ENCODE peak calls at places on chromosomes 1 and 21, in four cellular contexts. K, U, Y and O are unnamed samples.

GRCh38 chr1:3610165-3610822 is 1.0 kb downstream of the MEGF6 start:
- DNase-seq in K (no peak), U (no peak), Y (no peak), O (no peak)

GRCh38 chr1:17875882-17876280 is 120.7 kb downstream of the ACTL8 start:
- DNase-seq in K (no peak), U (no peak), Y (no peak), O (no peak)

GRCh38 chr1:153662269-153662668 is 3.8 kb downstream of the SNAPIN start:
- DNase-seq in U (no peak), Y (no peak), K (no peak), O (no peak)

GRCh38 chr21:35933466-35933865 is 126.9 kb downstream of the SETD4 start:
- DNase-seq in Y (peak; percentile 78), K (no peak), U (no peak), O (no peak)

GRCh38 chr1:223513309-223513708 is 120.1 kb downstream of the CCDC185 start:
- DNase-seq in Y (no peak), K (no peak), U (no peak), O (no peak)

GRCh38 chr1:201884472-201884871 is 4.2 kb upstream of the SHISA4 start:
- DNase-seq in Y (no peak), U (no peak), K (no peak), O (no peak)

GRCh38 chr1:84611091-84611490 is 36.9 kb upstream of the CTBS start:
- DNase-seq in K (no peak), Y (no peak), U (no peak), O (no peak)

GRCh38 chr1:217067642-217068041 is 344.4 kb upstream of the ESRRG start:
- DNase-seq in U (no peak), K (no peak), Y (no peak), O (no peak)

GRCh38 chr21:26845066-26845749 is at the start of gene ADAMTS1:
- DNase-seq in U (no peak), Y (no peak), K (no peak), O (peak; percentile 91)

GRCh38 chr1:156500578-156500846 is at the start of gene MEF2D:
- DNase-seq in K (no peak), U (no peak), Y (no peak), O (no peak)

GRCh38 chr1:231467986-231468385 is 45.9 kb upstream of the EGLN1 start:
- DNase-seq in K (no peak), Y (no peak), U (no peak), O (no peak)

GRCh38 chr21:29194847-29195246 is 64.4 kb downstream of the MAP3K7CL start:
- DNase-seq in Y (no peak), K (no peak), U (no peak), O (no peak)

GRCh38 chr1:35894183-35894582 is 11.2 kb downstream of the AGO1 start:
- DNase-seq in U (no peak), Y (no peak), K (no peak), O (no peak)

GRCh38 chr1:239361403-239361802 is 25.0 kb upstream of the CHRM3 start:
- DNase-seq in U (no peak), Y (peak; percentile 56), K (no peak), O (no peak)

GRCh38 chr21:34524671-34525601 is 12.9 kb upstream of the KCNE1 start:
- DNase-seq in U (no peak), Y (no peak), K (no peak), O (peak; percentile 71)

GRCh38 chr21:23009360-23009759 is 2011.2 kb downstream of the NCAM2 start:
- DNase-seq in U (no peak), Y (no peak), K (no peak), O (no peak)

GRCh38 chr1:180912211-180912800 is 391 bp upstream of the KIAA1614 start:
- DNase-seq in U (no peak), Y (no peak), K (no peak), O (no peak)

GRCh38 chr1:69569983-69570755 is 2.4 kb downstream of the LRRC7 start:
- DNase-seq in U (no peak), Y (no peak), K (no peak), O (no peak)

GRCh38 chr1:187985145-187985896 is 1156.6 kb downstream of the PLA2G4A start:
- DNase-seq in Y (no peak), K (no peak), U (no peak), O (no peak)

GRCh38 chr1:99745061-99745460 is 21.4 kb downstream of the FRRS1 start:
- DNase-seq in K (no peak), Y (no peak), U (no peak), O (no peak)

GRCh38 chr1:246280551-246280950 is 226.5 kb downstream of the SMYD3 start:
- DNase-seq in Y (no peak), U (no peak), K (no peak), O (no peak)

GRCh38 chr1:921011-921837 is 2.5 kb upstream of the SAMD11 start:
- DNase-seq in K (no peak), U (no peak), Y (no peak), O (peak; percentile 43)

GRCh38 chr1:9766759-9767442 is 56.9 kb downstream of the CLSTN1 start:
- DNase-seq in U (no peak), K (no peak), Y (peak; percentile 100), O (no peak)

GRCh38 chr1:66576645-66577044 is 42.7 kb downstream of the SGIP1 start:
- DNase-seq in U (no peak), Y (no peak), K (no peak), O (no peak)

GRCh38 chr1:40774266-40774998 is 9.2 kb upstream of the KCNQ4 start:
- DNase-seq in K (peak; percentile 37), U (peak; percentile 47), Y (no peak), O (peak; percentile 88)

GRCh38 chr1:156391145-156391677 is 22.2 kb downstream of the RHBG start:
- DNase-seq in U (no peak), Y (no peak), K (no peak), O (no peak)